ENCODE peak calls at places on chromosomes 13 and 19, in nine cellular contexts. Q is M059J; N is central memory CD8-positive, alpha-beta T cell; H is stimulated activated CD8-positive, alpha-beta memory T cell treated with anti-CD3 and anti-CD28 coated beads, Interleukin-15, amount 100 ng/mL, for 24 hours; F is Right ventricle myocardium inferior; E is HL-60; W is testis; J is neural crest cell; D is H54. P is an unnamed sample.

GRCh38 chr13:45195421-45195820 is 5.4 kb downstream of the KCTD4 start:
- DNase-seq in Q (no peak), N (no peak), H (no peak), F (no peak), E (no peak), W (no peak), J (no peak), D (no peak), P (no peak)

GRCh38 chr19:13255719-13256059 is 105.5 kb downstream of the IER2 start:
- DNase-seq in Q (no peak), N (no peak), H (no peak), F (no peak), E (no peak), W (no peak), J (no peak), D (no peak), P (no peak)

GRCh38 chr19:48985711-48986110 is 7.4 kb downstream of the GYS1 start:
- DNase-seq in Q (no peak), N (no peak), H (no peak), F (no peak), E (no peak), W (no peak), J (no peak), D (no peak), P (no peak)

GRCh38 chr19:11421607-11422098 is 2.5 kb upstream of the RGL3 start:
- DNase-seq in Q (peak; percentile 20), N (no peak), H (no peak), F (peak; percentile 79), E (no peak), W (peak; percentile 61), J (peak; percentile 29), D (no peak), P (no peak)

GRCh38 chr13:71355010-71355409 is 512.0 kb downstream of the DACH1 start:
- DNase-seq in Q (no peak), N (no peak), H (no peak), F (no peak), E (no peak), W (no peak), J (no peak), D (no peak), P (no peak)

GRCh38 chr19:6752257-6753177 is 13.0 kb downstream of the TRIP10 start:
- DNase-seq in Q (no peak), N (no peak), H (no peak), F (no peak), E (no peak), W (no peak), J (no peak), D (no peak), P (no peak)

GRCh38 chr19:41837981-41838708 is 6.3 kb downstream of the LYPD4 start:
- DNase-seq in Q (no peak), N (no peak), H (no peak), F (no peak), E (no peak), W (no peak), J (no peak), D (no peak), P (no peak)

GRCh38 chr19:18418725-18419194 is 438 bp upstream of the SSBP4 start:
- DNase-seq in Q (no peak), N (peak; percentile 48), H (no peak), F (no peak), E (peak; percentile 51), W (peak; percentile 59), J (no peak), D (no peak), P (no peak)

GRCh38 chr13:99218969-99219368 is 18.3 kb downstream of the UBAC2 start:
- DNase-seq in Q (no peak), N (peak; percentile 73), H (no peak), F (no peak), E (no peak), W (no peak), J (no peak), D (no peak), P (no peak)

GRCh38 chr13:113840541-113841354 is 23.1 kb downstream of the GAS6 start:
- DNase-seq in Q (no peak), N (no peak), H (no peak), F (peak; percentile 73), E (no peak), W (no peak), J (no peak), D (no peak), P (no peak)

GRCh38 chr19:10450853-10451609 is 30.7 kb downstream of the PDE4A start:
- DNase-seq in Q (no peak), N (no peak), H (no peak), F (peak; percentile 20), E (no peak), W (peak; percentile 81), J (no peak), D (peak; percentile 68), P (no peak)

GRCh38 chr13:113148940-113149503 is 9.4 kb upstream of the PROZ start:
- DNase-seq in Q (no peak), N (no peak), H (no peak), F (peak; percentile 71), E (no peak), W (no peak), J (no peak), D (no peak), P (no peak)

GRCh38 chr13:65597839-65598818 is 1632.0 kb downstream of the PCDH9 start:
- DNase-seq in Q (peak; percentile 0), N (no peak), H (no peak), F (no peak), E (no peak), W (no peak), J (no peak), D (no peak), P (no peak)

GRCh38 chr19:35048911-35049411 is 7.4 kb downstream of the HPN start:
- DNase-seq in Q (no peak), N (no peak), H (no peak), F (no peak), E (no peak), W (no peak), J (no peak), D (no peak), P (no peak)

GRCh38 chr19:44608391-44608821 is 5.0 kb upstream of the IGSF23 start:
- DNase-seq in Q (no peak), N (no peak), H (no peak), F (no peak), E (no peak), W (no peak), J (no peak), D (no peak), P (no peak)

GRCh38 chr19:2613507-2614295 is 88.8 kb downstream of the GNG7 start:
- DNase-seq in Q (peak; percentile 28), N (no peak), H (no peak), F (peak; percentile 81), E (no peak), W (no peak), J (peak; percentile 45), D (no peak), P (no peak)

GRCh38 chr13:76470991-76471390 is 415.2 kb downstream of the KCTD12 start:
- DNase-seq in Q (no peak), N (no peak), H (no peak), F (no peak), E (no peak), W (no peak), J (no peak), D (no peak), P (no peak)

GRCh38 chr19:17836530-17836929 is 11.3 kb downstream of the JAK3 start:
- DNase-seq in Q (no peak), N (no peak), H (no peak), F (no peak), E (no peak), W (no peak), J (no peak), D (no peak), P (no peak)

GRCh38 chr19:49438261-49438660 is 3.1 kb downstream of the SLC17A7 start:
- DNase-seq in Q (no peak), N (no peak), H (no peak), F (peak; percentile 2), E (no peak), W (no peak), J (no peak), D (no peak), P (no peak)

GRCh38 chr19:55703790-55704215 is 28.8 kb downstream of the EPN1 start:
- DNase-seq in Q (no peak), N (no peak), H (peak; percentile 28), F (no peak), E (peak; percentile 28), W (peak; percentile 84), J (peak; percentile 32), D (peak; percentile 67), P (no peak)

GRCh38 chr13:73338389-73338788 is 279.6 kb downstream of the KLF5 start:
- DNase-seq in Q (no peak), N (no peak), H (no peak), F (no peak), E (no peak), W (no peak), J (no peak), D (no peak), P (no peak)

GRCh38 chr13:50017819-50018218 is 2.6 kb downstream of the KCNRG start:
- DNase-seq in Q (no peak), N (no peak), H (no peak), F (no peak), E (no peak), W (no peak), J (no peak), D (no peak), P (no peak)

GRCh38 chr19:17107546-17108452 is 32.2 kb downstream of the MYO9B start:
- DNase-seq in Q (peak; percentile 98), N (no peak), H (no peak), F (peak; percentile 79), E (peak; percentile 74), W (peak; percentile 29), J (no peak), D (peak; percentile 99), P (peak; percentile 90)

GRCh38 chr19:50753879-50754278 is 16.4 kb upstream of the GPR32 start:
- DNase-seq in Q (no peak), N (no peak), H (no peak), F (no peak), E (no peak), W (no peak), J (no peak), D (no peak), P (no peak)

GRCh38 chr19:34241513-34242337 is 12.6 kb upstream of the GARRE1 start:
- DNase-seq in Q (no peak), N (no peak), H (no peak), F (no peak), E (peak; percentile 18), W (no peak), J (peak; percentile 20), D (no peak), P (no peak)

GRCh38 chr13:32850311-32851052 is 165.7 kb upstream of the KL start:
- DNase-seq in Q (no peak), N (no peak), H (no peak), F (no peak), E (no peak), W (no peak), J (no peak), D (no peak), P (no peak)

GRCh38 chr13:26965976-26966375 is 205.4 kb upstream of the GPR12 start:
- DNase-seq in Q (no peak), N (no peak), H (no peak), F (peak; percentile 85), E (no peak), W (peak; percentile 62), J (no peak), D (no peak), P (no peak)

GRCh38 chr13:91406619-91407018 is 8.2 kb downstream of the GPC5 start:
- DNase-seq in Q (peak; percentile 25), N (no peak), H (no peak), F (no peak), E (peak; percentile 45), W (peak; percentile 17), J (peak; percentile 16), D (no peak), P (no peak)